ENCODE peak calls at places on chromosomes 7 and 10, in six cellular contexts. One of them, this sample, is unnamed.

GRCh38 chr7:148484486-148484885 is 106.1 kb upstream of the C7orf33 start:
- DNase-seq in HepG2: no peak
- DNase-seq in HCT116: no peak
- DNase-seq in K562: no peak
- DNase-seq in GM12878: no peak
- DNase-seq in SK-N-SH: no peak
- DNase-seq in this sample: no peak

GRCh38 chr7:158187055-158187770 is 400.4 kb downstream of the PTPRN2 start:
- DNase-seq in HepG2: no peak
- DNase-seq in HCT116: no peak
- DNase-seq in K562: no peak
- DNase-seq in GM12878: no peak
- DNase-seq in SK-N-SH: no peak
- DNase-seq in this sample: no peak

GRCh38 chr10:62779487-62780248 is 24.9 kb upstream of the ADO start:
- DNase-seq in HepG2: no peak
- DNase-seq in HCT116: no peak
- DNase-seq in K562: no peak
- DNase-seq in GM12878: peak
- DNase-seq in SK-N-SH: no peak
- DNase-seq in this sample: no peak

GRCh38 chr10:28533571-28534304 is 820 bp downstream of the WAC start:
- DNase-seq in HepG2: peak
- DNase-seq in HCT116: no peak
- DNase-seq in K562: peak
- DNase-seq in GM12878: no peak
- DNase-seq in SK-N-SH: peak
- DNase-seq in this sample: peak

GRCh38 chr7:101486056-101486763 is 123.5 kb downstream of the COL26A1 start:
- DNase-seq in HepG2: no peak
- DNase-seq in HCT116: no peak
- DNase-seq in K562: no peak
- DNase-seq in GM12878: no peak
- DNase-seq in SK-N-SH: peak
- DNase-seq in this sample: peak

GRCh38 chr10:3046210-3046779 is 21.1 kb upstream of the PFKP start:
- DNase-seq in HepG2: no peak
- DNase-seq in HCT116: no peak
- DNase-seq in K562: no peak
- DNase-seq in GM12878: no peak
- DNase-seq in SK-N-SH: no peak
- DNase-seq in this sample: no peak

GRCh38 chr10:71285180-71285545 is 33.9 kb upstream of the SLC29A3 start:
- DNase-seq in HepG2: peak
- DNase-seq in HCT116: no peak
- DNase-seq in K562: peak
- DNase-seq in GM12878: no peak
- DNase-seq in SK-N-SH: peak
- DNase-seq in this sample: peak

GRCh38 chr10:63467833-63468232 is 2.1 kb upstream of the JMJD1C start:
- DNase-seq in HepG2: no peak
- DNase-seq in HCT116: no peak
- DNase-seq in K562: no peak
- DNase-seq in GM12878: no peak
- DNase-seq in SK-N-SH: peak
- DNase-seq in this sample: no peak

GRCh38 chr10:33153968-33154327 is 180.5 kb downstream of the NRP1 start:
- DNase-seq in HepG2: no peak
- DNase-seq in HCT116: no peak
- DNase-seq in K562: no peak
- DNase-seq in GM12878: no peak
- DNase-seq in SK-N-SH: no peak
- DNase-seq in this sample: no peak

GRCh38 chr10:33160151-33160550 is 174.3 kb downstream of the NRP1 start:
- DNase-seq in HepG2: no peak
- DNase-seq in HCT116: no peak
- DNase-seq in K562: no peak
- DNase-seq in GM12878: no peak
- DNase-seq in SK-N-SH: no peak
- DNase-seq in this sample: peak

GRCh38 chr10:33155720-33156638 is 178.5 kb downstream of the NRP1 start:
- DNase-seq in HepG2: peak
- DNase-seq in HCT116: no peak
- DNase-seq in K562: peak
- DNase-seq in GM12878: no peak
- DNase-seq in SK-N-SH: peak
- DNase-seq in this sample: peak

GRCh38 chr10:33154590-33154989 is 179.9 kb downstream of the NRP1 start:
- DNase-seq in HepG2: no peak
- DNase-seq in HCT116: no peak
- DNase-seq in K562: no peak
- DNase-seq in GM12878: no peak
- DNase-seq in SK-N-SH: no peak
- DNase-seq in this sample: no peak

GRCh38 chr10:33157108-33157507 is 177.4 kb downstream of the NRP1 start:
- DNase-seq in HepG2: no peak
- DNase-seq in HCT116: no peak
- DNase-seq in K562: no peak
- DNase-seq in GM12878: no peak
- DNase-seq in SK-N-SH: no peak
- DNase-seq in this sample: no peak
- H2AFZ ChIP-seq in HepG2: no peak
- H2AFZ ChIP-seq in HCT116: peak
- H2AFZ ChIP-seq in K562: no peak
- H2AFZ ChIP-seq in GM12878: no peak
- H2AFZ ChIP-seq in SK-N-SH: peak
- H2AFZ ChIP-seq in this sample: peak

GRCh38 chr7:159211540-159212182 is 67.0 kb upstream of the VIPR2 start:
- DNase-seq in HepG2: no peak
- DNase-seq in HCT116: no peak
- DNase-seq in K562: no peak
- DNase-seq in GM12878: no peak
- DNase-seq in SK-N-SH: no peak
- DNase-seq in this sample: no peak
- H3K4me3 ChIP-seq in HepG2: no peak
- H3K4me3 ChIP-seq in HCT116: no peak
- H3K4me3 ChIP-seq in K562: no peak
- H3K4me3 ChIP-seq in GM12878: no peak
- H3K4me3 ChIP-seq in SK-N-SH: no peak
- H3K4me3 ChIP-seq in this sample: no peak

DNA sequence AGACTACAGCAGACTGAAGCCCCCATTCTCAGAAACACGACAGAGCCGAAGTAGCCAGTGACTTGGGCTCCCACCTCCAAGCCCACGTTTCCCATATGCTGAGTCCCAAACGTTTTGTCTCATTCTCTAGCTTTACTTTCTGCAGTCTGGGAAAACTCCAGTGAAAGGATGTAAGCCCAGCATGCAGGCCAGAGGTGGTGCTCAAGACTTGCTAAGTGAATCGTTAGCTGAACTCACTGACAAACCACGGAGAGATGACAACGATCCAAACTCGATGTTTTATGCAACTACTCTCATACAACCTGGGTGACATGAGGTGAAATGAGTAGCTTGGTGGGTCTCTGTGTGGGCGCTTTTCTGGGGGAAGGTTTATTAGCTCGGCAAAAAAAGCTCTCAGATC is 731.8 kb downstream of the SUGCT start:
- DNase-seq in HepG2: no peak
- DNase-seq in HCT116: no peak
- DNase-seq in K562: no peak
- DNase-seq in GM12878: no peak
- DNase-seq in SK-N-SH: no peak
- DNase-seq in this sample: peak
- TF ChIP-seq REST in HepG2: no peak
- TF ChIP-seq REST in HCT116: no peak
- TF ChIP-seq REST in K562: no peak
- TF ChIP-seq REST in GM12878: no peak
- TF ChIP-seq REST in SK-N-SH: no peak
- TF ChIP-seq REST in this sample: no peak

GRCh38 chr7:10429031-10429430 is 544.6 kb upstream of the PHF14 start:
- DNase-seq in HepG2: no peak
- DNase-seq in HCT116: no peak
- DNase-seq in K562: no peak
- DNase-seq in GM12878: no peak
- DNase-seq in SK-N-SH: no peak
- DNase-seq in this sample: no peak
- H2AFZ ChIP-seq in HepG2: no peak
- H2AFZ ChIP-seq in HCT116: no peak
- H2AFZ ChIP-seq in K562: no peak
- H2AFZ ChIP-seq in GM12878: no peak
- H2AFZ ChIP-seq in SK-N-SH: no peak
- H2AFZ ChIP-seq in this sample: no peak

GRCh38 chr10:109115179-109115578 is 808.1 kb downstream of the XPNPEP1 start:
- DNase-seq in HepG2: no peak
- DNase-seq in HCT116: no peak
- DNase-seq in K562: no peak
- DNase-seq in GM12878: no peak
- DNase-seq in SK-N-SH: no peak
- DNase-seq in this sample: no peak
- H3K4me3 ChIP-seq in HepG2: no peak
- H3K4me3 ChIP-seq in HCT116: no peak
- H3K4me3 ChIP-seq in K562: no peak
- H3K4me3 ChIP-seq in GM12878: no peak
- H3K4me3 ChIP-seq in SK-N-SH: no peak
- H3K4me3 ChIP-seq in this sample: no peak

GRCh38 chr10:78516741-78517140 is 483.1 kb downstream of the RPS24 start:
- DNase-seq in HepG2: no peak
- DNase-seq in HCT116: no peak
- DNase-seq in K562: no peak
- DNase-seq in GM12878: no peak
- DNase-seq in SK-N-SH: no peak
- DNase-seq in this sample: no peak
- TF ChIP-seq REST in HepG2: no peak
- TF ChIP-seq REST in HCT116: no peak
- TF ChIP-seq REST in K562: no peak
- TF ChIP-seq REST in GM12878: no peak
- TF ChIP-seq REST in SK-N-SH: no peak
- TF ChIP-seq REST in this sample: no peak

GRCh38 chr7:48351893-48352292 is 180.6 kb downstream of the ABCA13 start:
- DNase-seq in HepG2: no peak
- DNase-seq in HCT116: no peak
- DNase-seq in K562: no peak
- DNase-seq in GM12878: no peak
- DNase-seq in SK-N-SH: no peak
- DNase-seq in this sample: no peak
- H2AFZ ChIP-seq in HepG2: no peak
- H2AFZ ChIP-seq in HCT116: no peak
- H2AFZ ChIP-seq in K562: no peak
- H2AFZ ChIP-seq in GM12878: no peak
- H2AFZ ChIP-seq in SK-N-SH: no peak
- H2AFZ ChIP-seq in this sample: no peak